ENCODE peak calls at places on chromosomes 7 and 10, in five cellular contexts. S is aorta, U is naive B cell, A is CD14-positive monocyte, N is endothelial cell of umbilical vein. J is an unnamed sample.

GRCh38 chr10:80131499-80131901 is 1.0 kb upstream of the PLAC9 start:
- DNase-seq in S (no peak), U (no peak), A (no peak), N (no peak), J (no peak)

GRCh38 chr7:36723951-36724664 is at the start of gene AOAH:
- DNase-seq in S (peak), U (peak), A (peak), N (no peak), J (no peak)

GRCh38 chr7:45663965-45664623 is 89.9 kb downstream of the ADCY1 start:
- DNase-seq in S (no peak), U (no peak), A (no peak), N (no peak), J (no peak)

GRCh38 chr7:138608292-138608691 is 92.9 kb downstream of the SVOPL start:
- DNase-seq in S (no peak), U (no peak), A (no peak), N (peak), J (no peak)

GRCh38 chr7:18996583-18996982 is 120.9 kb downstream of the TWIST1 start:
- DNase-seq in S (no peak), U (no peak), A (no peak), N (no peak), J (no peak)

GRCh38 chr10:43401627-43402026 is 7.4 kb downstream of the HNRNPF start:
- DNase-seq in S (no peak), U (no peak), A (no peak), N (peak), J (no peak)

GRCh38 chr10:52752801-52753437 is 19.7 kb downstream of the MBL2 start:
- DNase-seq in S (no peak), U (no peak), A (no peak), N (no peak), J (no peak)

GRCh38 chr10:11547111-11547625 is 64.3 kb downstream of the USP6NL start:
- DNase-seq in S (no peak), U (no peak), A (no peak), N (peak), J (peak)

GRCh38 chr7:43873300-43873699 is 4.0 kb upstream of the MRPS24 start:
- DNase-seq in S (peak), U (no peak), A (no peak), N (no peak), J (peak)

GRCh38 chr7:77783111-77783510 is 15.1 kb downstream of the TMEM60 start:
- DNase-seq in S (no peak), U (no peak), A (no peak), N (no peak), J (no peak)

GRCh38 chr7:21338728-21339164 is 89.1 kb upstream of the SP4 start:
- DNase-seq in S (no peak), U (no peak), A (no peak), N (peak), J (no peak)

GRCh38 chr10:33040436-33040835 is 82.4 kb upstream of the ITGB1 start:
- DNase-seq in S (no peak), U (no peak), A (no peak), N (no peak), J (no peak)

GRCh38 chr10:34739915-34740314 is 75.2 kb downstream of the PARD3 start:
- DNase-seq in S (no peak), U (no peak), A (no peak), N (peak), J (peak)

GRCh38 chr10:6919077-6919476 is 339.0 kb upstream of the PRKCQ start:
- DNase-seq in S (no peak), U (no peak), A (no peak), N (no peak), J (no peak)

GRCh38 chr7:142420554-142421362 is 162.9 kb upstream of the PRSS58 start:
- DNase-seq in S (no peak), U (no peak), A (no peak), N (peak), J (no peak)

GRCh38 chr7:111232249-111233084 is 141.5 kb downstream of the LRRN3 start:
- DNase-seq in S (no peak), U (no peak), A (no peak), N (peak), J (no peak)

GRCh38 chr10:131251146-131251541 is 60.4 kb downstream of the TCERG1L start:
- DNase-seq in S (no peak), U (no peak), A (no peak), N (no peak), J (no peak)